ENCODE peak calls at places on chromosome 1, in nine cellular contexts. F is uterus, K is tibial nerve, U is adrenal gland, P is tibial artery, I is pancreas, E is IMR-90, A is left lung, S is left ventricle myocardium inferior. G is an unnamed sample.

GRCh38 chr1:111570781-111571181 is 48.8 kb upstream of the RAP1A start:
- DNase-seq in F (no peak), K (no peak), U (no peak), P (no peak), I (no peak), E (peak), A (no peak), S (no peak), G (no peak)

GRCh38 chr1:206663832-206664652 is 20.7 kb upstream of the MAPKAPK2 start:
- DNase-seq in F (peak), K (peak), U (peak), P (peak), I (peak), E (peak), A (peak), S (peak), G (peak)

GRCh38 chr1:85330206-85330605 is 53.8 kb upstream of the BCL10 start:
- DNase-seq in F (no peak), K (no peak), U (no peak), P (no peak), I (no peak), E (peak), A (no peak), S (no peak), G (peak)

GRCh38 chr1:156282143-156282478 is 514 bp downstream of the SMG5 start:
- DNase-seq in F (no peak), K (no peak), U (no peak), P (no peak), I (peak), E (no peak), A (no peak), S (no peak), G (no peak)

GRCh38 chr1:224689354-224689753 is 73.2 kb downstream of the CNIH3 start:
- DNase-seq in F (no peak), K (no peak), U (no peak), P (no peak), I (no peak), E (no peak), A (no peak), S (no peak), G (no peak)

GRCh38 chr1:234731371-234732085 is 121.5 kb upstream of the IRF2BP2 start:
- DNase-seq in F (no peak), K (no peak), U (no peak), P (no peak), I (no peak), E (peak), A (no peak), S (no peak), G (peak)

GRCh38 chr1:90716552-90717355 is at the start of gene BARHL2:
- DNase-seq in F (no peak), K (no peak), U (no peak), P (no peak), I (no peak), E (no peak), A (no peak), S (no peak), G (no peak)

GRCh38 chr1:18794561-18794960 is 64.9 kb downstream of the TAS1R2 start:
- DNase-seq in F (no peak), K (no peak), U (no peak), P (no peak), I (no peak), E (no peak), A (no peak), S (no peak), G (peak)

GRCh38 chr1:111864862-111865261 is 109.2 kb downstream of the DDX20 start:
- DNase-seq in F (no peak), K (no peak), U (no peak), P (no peak), I (no peak), E (no peak), A (no peak), S (no peak), G (peak)

GRCh38 chr1:118556936-118557335 is 371.9 kb upstream of the SPAG17 start:
- DNase-seq in F (no peak), K (no peak), U (no peak), P (no peak), I (no peak), E (no peak), A (no peak), S (no peak), G (no peak)

GRCh38 chr1:107110346-107110745 is 30.5 kb upstream of the NTNG1 start:
- DNase-seq in F (no peak), K (no peak), U (no peak), P (no peak), I (no peak), E (no peak), A (no peak), S (no peak), G (no peak)

GRCh38 chr1:58356402-58356801 is 190.1 kb downstream of the OMA1 start:
- DNase-seq in F (no peak), K (no peak), U (no peak), P (no peak), I (no peak), E (no peak), A (no peak), S (no peak), G (no peak)

GRCh38 chr1:20402585-20403422 is 83.2 kb downstream of the CAMK2N1 start:
- DNase-seq in F (no peak), K (no peak), U (peak), P (no peak), I (no peak), E (no peak), A (no peak), S (no peak), G (no peak)

GRCh38 chr1:9882296-9882944 is 27.6 kb downstream of the CTNNBIP1 start:
- DNase-seq in F (no peak), K (no peak), U (no peak), P (no peak), I (no peak), E (no peak), A (no peak), S (no peak), G (no peak)

GRCh38 chr1:176517484-176517883 is 54.5 kb downstream of the PAPPA2 start:
- DNase-seq in F (no peak), K (no peak), U (no peak), P (no peak), I (no peak), E (no peak), A (no peak), S (no peak), G (peak)

GRCh38 chr1:165371588-165372235 is 15.2 kb upstream of the LMX1A start:
- DNase-seq in F (no peak), K (no peak), U (no peak), P (no peak), I (no peak), E (no peak), A (no peak), S (no peak), G (no peak)

GRCh38 chr1:226308166-226308722 is 720 bp downstream of the LIN9 start:
- DNase-seq in F (peak), K (no peak), U (peak), P (no peak), I (peak), E (no peak), A (peak), S (peak), G (peak)

GRCh38 chr1:240117202-240117769 is 25.6 kb downstream of the FMN2 start:
- DNase-seq in F (no peak), K (no peak), U (no peak), P (no peak), I (no peak), E (no peak), A (no peak), S (no peak), G (no peak)

GRCh38 chr1:66679140-66679539 is 73.1 kb upstream of the DYNLT5 start:
- DNase-seq in F (no peak), K (no peak), U (no peak), P (no peak), I (no peak), E (no peak), A (no peak), S (no peak), G (no peak)
- TF ChIP-seq CTCF in F (no peak), K (no peak), U (no peak), P (no peak), I (no peak), E (no peak), A (no peak), S (no peak), G (no peak)

GRCh38 chr1:115251856-115252255 is 86.2 kb downstream of the NGF start:
- DNase-seq in F (peak), K (no peak), U (no peak), P (no peak), I (no peak), E (peak), A (no peak), S (no peak), G (peak)
- H3K27ac ChIP-seq in F (peak), K (no peak), U (no peak), P (no peak), I (no peak), E (peak), A (no peak), S (peak), G (no peak)

GRCh38 chr1:43334453-43335205 is 3.0 kb upstream of the MPL start:
- DNase-seq in F (no peak), K (no peak), U (no peak), P (no peak), I (no peak), E (no peak), A (no peak), S (no peak), G (no peak)
- TF ChIP-seq CTCF in F (no peak), K (no peak), U (no peak), P (no peak), I (no peak), E (no peak), A (no peak), S (no peak), G (no peak)

GRCh38 chr1:88867743-88868521 is 23.4 kb downstream of the GTF2B start:
- DNase-seq in F (no peak), K (no peak), U (no peak), P (no peak), I (no peak), E (peak), A (no peak), S (no peak), G (no peak)
- H3K27ac ChIP-seq in F (no peak), K (no peak), U (no peak), P (no peak), I (no peak), E (no peak), A (no peak), S (no peak), G (no peak)

DNA sequence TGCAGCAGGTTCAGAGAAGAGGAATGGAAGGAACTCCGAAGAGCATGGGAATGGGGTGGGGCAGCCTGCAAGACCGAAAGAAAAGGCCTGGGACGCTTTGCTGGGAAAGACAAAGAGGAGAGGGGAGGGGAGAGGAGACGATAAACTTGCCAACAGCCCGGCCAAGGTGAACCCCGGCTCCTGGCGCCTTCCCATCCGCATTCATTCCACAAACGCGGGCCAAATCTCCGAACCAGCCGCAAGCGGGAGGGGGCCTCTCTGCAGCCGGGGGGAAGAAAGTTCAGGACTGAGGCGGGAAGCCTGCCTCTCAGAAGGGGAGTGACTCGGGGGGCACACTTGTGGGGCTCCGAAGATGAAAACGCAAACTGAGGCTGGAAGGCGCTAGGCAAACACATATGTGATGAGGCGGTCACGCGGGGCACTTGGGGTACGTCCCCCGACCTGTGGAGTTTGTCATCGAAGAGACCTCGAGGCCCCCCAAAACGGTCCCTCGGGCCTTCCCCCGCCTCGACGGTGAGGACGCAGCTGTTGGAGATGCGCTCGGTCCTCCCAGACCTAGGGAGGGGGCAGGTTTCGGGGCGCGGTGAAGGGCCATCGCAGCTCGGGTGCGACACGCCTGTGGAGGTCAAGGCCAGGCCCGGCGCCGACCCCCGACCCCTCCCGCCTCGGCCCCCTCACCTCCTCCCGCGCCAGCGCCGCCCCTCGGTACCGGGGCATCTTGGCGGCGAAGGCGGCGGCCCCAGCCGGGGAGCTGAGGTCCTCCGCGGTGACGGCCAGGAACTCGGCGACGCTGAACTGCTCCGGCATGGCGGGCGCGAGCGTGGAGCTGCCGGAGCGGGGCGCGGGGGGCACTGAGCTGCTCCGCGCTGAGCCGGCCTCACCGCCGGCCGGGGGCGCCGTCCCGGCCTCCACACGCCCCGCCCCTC is at the start of gene ASAP3:
- DNase-seq in F (peak), K (no peak), U (peak), P (peak), I (peak), E (peak), A (peak), S (peak), G (no peak)
- TF ChIP-seq CTCF in F (no peak), K (peak), U (peak), P (no peak), I (no peak), E (peak), A (no peak), S (peak), G (peak)

GRCh38 chr1:219247441-219247840 is 73.8 kb downstream of the LYPLAL1 start:
- DNase-seq in F (no peak), K (no peak), U (no peak), P (no peak), I (no peak), E (peak), A (no peak), S (no peak), G (no peak)
- H3K27ac ChIP-seq in F (no peak), K (no peak), U (no peak), P (no peak), I (no peak), E (no peak), A (no peak), S (no peak), G (no peak)

GRCh38 chr1:2983706-2984398 is 37.4 kb upstream of the ACTRT2 start:
- DNase-seq in F (no peak), K (no peak), U (no peak), P (no peak), I (no peak), E (no peak), A (no peak), S (peak), G (no peak)
- TF ChIP-seq CTCF in F (no peak), K (no peak), U (no peak), P (no peak), I (no peak), E (no peak), A (no peak), S (no peak), G (no peak)

G was measured in RWPE1.